ENCODE peak calls at places on chromosomes 5 and 9, in seven cellular contexts. Y is T follicular helper cell; G is A172; X is NCI-H187 treated with DMSO at 0.1 percent for 48 hours; U is activated CD4-positive, alpha-beta T cell treated with anti-CD3 and anti-CD28 coated beads, Interleukin-2, amount 50 U/mL, for 1 hour; K is NCI-H1092 treated with DMSO at 0.1 percent for 48 hours; V is tibial artery. D is an unnamed sample.

GRCh38 chr5:6715758-6716633 is 2.8 kb downstream of the TENT4A start:
- DNase-seq in G (no peak), K (no peak), U (peak), Y (no peak), X (no peak), V (no peak), D (no peak)

GRCh38 chr5:39387293-39387692 is 23.0 kb upstream of the C9 start:
- DNase-seq in V (no peak), Y (no peak), K (no peak), X (no peak), U (no peak), G (no peak), D (no peak)

GRCh38 chr5:132591140-132591539 is 34.4 kb downstream of the RAD50 start:
- DNase-seq in U (no peak), K (no peak), X (no peak), G (no peak), V (no peak), Y (no peak), D (peak)

GRCh38 chr5:54551292-54551691 is 33.7 kb downstream of the SNX18 start:
- DNase-seq in Y (no peak), K (no peak), U (no peak), G (no peak), V (no peak), X (no peak), D (no peak)

GRCh38 chr5:55650391-55650790 is 61.7 kb downstream of the SLC38A9 start:
- DNase-seq in X (no peak), G (peak), Y (no peak), U (no peak), K (no peak), V (no peak), D (peak)

GRCh38 chr9:92607773-92608172 is 62.2 kb downstream of the IPPK start:
- DNase-seq in G (peak), K (peak), X (peak), U (no peak), V (no peak), Y (no peak), D (no peak)

GRCh38 chr5:107743357-107744000 is 72.7 kb upstream of the EFNA5 start:
- DNase-seq in X (no peak), Y (no peak), G (peak), U (no peak), V (no peak), K (no peak), D (no peak)

GRCh38 chr5:144183254-144183889 is 12.7 kb downstream of the KCTD16 start:
- DNase-seq in U (no peak), V (no peak), K (peak), X (no peak), G (peak), Y (no peak), D (no peak)

GRCh38 chr5:12911156-12911555 is 1006.9 kb upstream of the CTNND2 start:
- DNase-seq in G (peak), Y (no peak), V (no peak), X (no peak), K (no peak), U (no peak), D (no peak)

D was measured in T-helper 1 cell.